ENCODE peak calls at places on chromosomes 1 and 21, in four cellular contexts. X, R, M and F are unnamed samples.
A peak's percentile ranks its signal among the peaks of the same experiment; 100 is the strongest.

GRCh38 chr1:64472805-64473204 is 2.9 kb downstream of the CACHD1 start:
- DNase-seq in X (peak; percentile 53), R (no peak), M (no peak), F (no peak)

GRCh38 chr1:64546018-64546417 is 76.1 kb downstream of the CACHD1 start:
- DNase-seq in X (no peak), R (no peak), M (no peak), F (no peak)

GRCh38 chr1:11078631-11079030 is 18.8 kb upstream of the SRM start:
- DNase-seq in X (no peak), R (no peak), M (no peak), F (no peak)

GRCh38 chr1:47993881-47994625 is 3.1 kb downstream of the TRABD2B start:
- DNase-seq in X (no peak), R (no peak), M (no peak), F (no peak)

GRCh38 chr1:54791880-54792522 is 9.1 kb downstream of the TTC22 start:
- DNase-seq in X (peak; percentile 10), R (no peak), M (peak; percentile 84), F (peak; percentile 66)

GRCh38 chr1:221874285-221875003 is 132.6 kb upstream of the DUSP10 start:
- DNase-seq in X (no peak), R (no peak), M (no peak), F (no peak)

GRCh38 chr1:192506741-192507155 is 68.8 kb upstream of the RGS1 start:
- DNase-seq in X (no peak), R (peak; percentile 17), M (peak; percentile 67), F (peak; percentile 8)

GRCh38 chr1:26278835-26279597 is 870 bp upstream of the SH3BGRL3 start:
- DNase-seq in X (no peak), R (peak; percentile 54), M (peak; percentile 27), F (peak; percentile 71)

GRCh38 chr1:24107462-24108225 is 4.3 kb downstream of the MYOM3 start:
- DNase-seq in X (no peak), R (no peak), M (no peak), F (no peak)

GRCh38 chr1:64828829-64829228 is 84.0 kb downstream of the RAVER2 start:
- DNase-seq in X (no peak), R (no peak), M (no peak), F (no peak)

GRCh38 chr1:240732390-240732789 is 120.4 kb upstream of the GREM2 start:
- DNase-seq in X (peak; percentile 31), R (peak; percentile 70), M (peak; percentile 62), F (peak; percentile 81)

GRCh38 chr1:37930246-37931142 is 16.4 kb downstream of the INPP5B start:
- DNase-seq in X (no peak), R (no peak), M (peak; percentile 50), F (no peak)

GRCh38 chr1:227546055-227546454 is 17.3 kb upstream of the ZNF678 start:
- DNase-seq in X (no peak), R (no peak), M (no peak), F (no peak)

GRCh38 chr21:33258475-33258874 is 7.7 kb upstream of the IL10RB start:
- DNase-seq in X (no peak), R (no peak), M (no peak), F (no peak)

GRCh38 chr1:203612932-203613682 is 13.5 kb upstream of the ATP2B4 start:
- DNase-seq in X (no peak), R (no peak), M (peak; percentile 52), F (no peak)

GRCh38 chr1:79197421-79197820 is 190.9 kb upstream of the ADGRL4 start:
- DNase-seq in X (no peak), R (no peak), M (no peak), F (peak; percentile 9)

GRCh38 chr1:201882665-201883132 is 6.0 kb upstream of the SHISA4 start:
- DNase-seq in X (no peak), R (peak; percentile 95), M (peak; percentile 76), F (peak; percentile 91)

GRCh38 chr1:24567792-24568388 is 12.0 kb downstream of the NCMAP start:
- DNase-seq in X (no peak), R (no peak), M (no peak), F (no peak)